ENCODE peak calls at places on chromosomes 12 and 14, in six cellular contexts. P, T, A, N, U and H are unnamed samples. For H3K79me2, the result is how much of the 10 kb centered on the place peaks cover.

GRCh38 chr14:22900088-22900799 is 17.2 kb downstream of the REM2 start:
- DNase-seq in T (peak), U (peak), A (peak), N (peak), P (peak), H (peak)

GRCh38 chr14:81416233-81416927 is 16.3 kb upstream of the STON2 start:
- DNase-seq in N (no peak), T (no peak), P (no peak), U (no peak), A (no peak), H (no peak)

GRCh38 chr12:58415716-58416115 is 474.3 kb downstream of the ATP23 start:
- DNase-seq in T (no peak), N (no peak), U (no peak), P (peak), A (peak), H (no peak)

GRCh38 chr14:23284654-23285529 is 1.0 kb downstream of the HOMEZ start:
- DNase-seq in U (peak), P (peak), T (no peak), A (no peak), N (no peak), H (peak)

GRCh38 chr12:20528208-20528607 is 159.9 kb downstream of the PDE3A start:
- DNase-seq in P (no peak), U (no peak), T (no peak), A (no peak), N (no peak), H (no peak)

GRCh38 chr14:94671870-94672444 is 59.8 kb downstream of the SERPINA3 start:
- DNase-seq in P (no peak), T (peak), U (no peak), A (peak), N (no peak), H (no peak)

GRCh38 chr14:56570295-56570694 is 9.3 kb upstream of the TMEM260 start:
- DNase-seq in T (no peak), N (no peak), P (no peak), A (peak), U (no peak), H (no peak)

GRCh38 chr12:42690264-42690663 is 100.7 kb upstream of the PRICKLE1 start:
- DNase-seq in T (no peak), U (no peak), N (no peak), A (no peak), P (no peak), H (no peak)

GRCh38 chr12:127280393-127281275 is 986.3 kb upstream of the TMEM132C start:
- DNase-seq in A (peak), P (peak), T (no peak), N (peak), U (no peak), H (peak)

GRCh38 chr14:96203635-96204034 is 1.0 kb upstream of the BDKRB2 start:
- DNase-seq in N (no peak), P (no peak), T (no peak), A (no peak), U (peak), H (peak)

GRCh38 chr14:104425763-104426691 is 153.5 kb upstream of the C14orf180 start:
- DNase-seq in A (no peak), P (no peak), U (no peak), N (no peak), T (no peak), H (no peak)

GRCh38 chr12:3838065-3838464 is 35.1 kb downstream of the PARP11 start:
- DNase-seq in A (no peak), T (no peak), P (no peak), N (no peak), U (no peak), H (no peak)

GRCh38 chr14:100725587-100726387 is 905 bp upstream of the DLK1 start:
- DNase-seq in N (no peak), U (no peak), P (no peak), T (no peak), A (no peak), H (no peak)

GRCh38 chr14:69848903-69849391 is 30.3 kb upstream of the SMOC1 start:
- DNase-seq in U (no peak), N (no peak), T (no peak), P (no peak), A (no peak), H (no peak)

GRCh38 chr12:1318327-1319031 is 275.9 kb downstream of the FBXL14 start:
- DNase-seq in P (peak), A (peak), N (no peak), U (peak), T (peak), H (peak)

GRCh38 chr14:78253986-78254385 is 83.8 kb downstream of the NRXN3 start:
- DNase-seq in T (peak), P (peak), A (no peak), N (no peak), U (peak), H (peak)

DNA sequence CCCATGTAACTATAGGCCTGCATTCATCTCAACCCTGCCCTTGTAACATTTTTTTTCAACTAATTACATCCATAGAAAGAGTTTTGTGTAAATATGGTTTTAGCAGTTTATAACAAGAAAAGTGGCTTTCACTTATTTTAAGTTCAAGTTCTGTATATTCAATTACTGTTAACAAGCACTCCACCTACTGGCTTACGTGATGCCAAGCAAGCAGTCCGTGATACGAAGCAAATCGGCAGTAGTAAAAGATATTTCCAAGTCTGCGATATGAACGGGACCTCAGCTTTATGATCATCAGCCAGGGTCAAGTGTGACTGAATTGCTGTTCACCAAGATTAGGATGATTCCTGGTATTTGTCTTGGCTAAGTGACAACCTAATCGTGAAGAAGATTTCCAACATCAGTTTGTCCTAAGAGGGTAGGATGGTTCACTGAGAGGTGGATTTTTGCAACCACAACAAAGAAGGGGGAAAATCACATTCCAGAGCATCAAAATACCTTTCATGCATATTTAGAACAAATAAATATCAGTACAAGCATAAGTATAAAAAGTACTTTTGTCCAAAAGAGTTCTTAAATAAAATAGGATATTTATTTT is 456.2 kb downstream of the FOXG1 start:
- DNase-seq in U (peak), P (peak), A (no peak), N (peak), T (peak), H (no peak)
- H3K4me2 ChIP-seq in U (peak), P (peak), A (no peak), N (no peak), T (peak), H (no peak)

DNA sequence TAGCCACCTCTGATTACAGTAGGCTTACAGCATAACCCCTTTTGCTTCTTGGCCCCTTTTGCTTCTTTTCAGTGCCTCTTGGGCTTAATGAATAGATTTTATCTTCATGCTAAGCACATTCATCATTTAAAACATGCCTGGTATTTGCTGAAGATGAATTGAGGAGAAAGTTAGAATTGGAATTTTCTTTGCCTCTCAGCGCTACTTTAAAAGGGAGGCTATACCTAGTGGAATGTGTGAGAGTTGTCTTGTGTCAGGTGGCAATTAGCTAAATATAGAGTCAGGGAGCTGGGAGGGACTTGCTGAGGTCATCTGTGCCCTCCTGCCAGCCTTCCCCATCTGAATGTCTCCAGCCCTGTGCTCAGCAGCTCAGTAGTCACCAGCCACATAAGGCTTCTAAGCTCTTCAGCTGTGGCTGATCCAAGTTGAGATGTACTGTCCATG is 132.2 kb downstream of the SAMD4A start:
- DNase-seq in P (peak), A (no peak), U (peak), T (no peak), N (no peak), H (no peak)
- H3K79me2 ChIP-seq in P (half or more), A (under half), U (half or more), T (under half), N (half or more), H (under half)

GRCh38 chr12:130212384-130212783 is 50.1 kb downstream of the FZD10 start:
- DNase-seq in P (no peak), A (no peak), N (no peak), T (no peak), U (no peak), H (no peak)
- H3K4me2 ChIP-seq in P (no peak), A (no peak), N (no peak), T (no peak), U (no peak), H (no peak)

DNA sequence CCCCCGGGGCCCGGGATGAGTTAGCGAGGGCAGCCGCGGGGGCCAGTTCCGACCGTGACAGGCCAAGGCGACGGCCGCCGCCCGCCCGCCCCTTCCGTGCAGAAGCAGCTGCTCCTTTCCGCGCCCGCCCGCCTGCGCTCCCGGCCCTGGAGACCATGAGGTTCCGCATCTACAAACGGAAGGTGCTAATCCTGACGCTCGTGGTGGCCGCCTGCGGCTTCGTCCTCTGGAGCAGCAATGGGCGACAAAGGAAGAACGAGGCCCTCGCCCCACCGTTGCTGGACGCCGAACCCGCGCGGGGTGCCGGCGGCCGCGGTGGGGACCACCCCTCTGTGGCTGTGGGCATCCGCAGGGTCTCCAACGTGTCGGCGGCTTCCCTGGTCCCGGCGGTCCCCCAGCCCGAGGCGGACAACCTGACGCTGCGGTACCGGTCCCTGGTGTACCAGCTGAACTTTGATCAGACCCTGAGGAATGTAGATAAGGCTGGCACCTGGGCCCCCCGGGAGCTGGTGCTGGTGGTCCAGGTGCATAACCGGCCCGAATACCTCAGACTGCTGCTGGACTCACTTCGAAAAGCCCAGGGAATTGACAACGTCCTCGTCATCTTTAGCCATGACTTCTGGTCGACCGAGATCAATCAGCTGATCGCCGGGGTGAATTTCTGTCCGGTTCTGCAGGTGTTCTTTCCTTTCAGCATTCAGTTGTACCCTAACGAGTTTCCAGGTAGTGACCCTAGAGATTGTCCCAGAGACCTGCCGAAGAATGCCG is 699 bp downstream of the MGAT2 start:
- DNase-seq in P (peak), T (peak), U (peak), N (peak), A (peak), H (no peak)
- H3K79me2 ChIP-seq in P (half or more), T (half or more), U (half or more), N (half or more), A (half or more), H (half or more)

GRCh38 chr12:46210835-46211439 is 57.9 kb downstream of the SLC38A1 start:
- DNase-seq in T (no peak), U (peak), A (no peak), N (no peak), P (no peak), H (no peak)

GRCh38 chr12:46212108-46212982 is 56.5 kb downstream of the SLC38A1 start:
- DNase-seq in U (no peak), N (no peak), P (peak), A (no peak), T (no peak), H (no peak)

GRCh38 chr12:46218509-46219095 is 50.2 kb downstream of the SLC38A1 start:
- DNase-seq in N (no peak), T (peak), A (no peak), U (no peak), P (no peak), H (peak)

GRCh38 chr12:46217686-46218508 is 50.9 kb downstream of the SLC38A1 start:
- DNase-seq in A (no peak), P (no peak), U (no peak), N (no peak), T (no peak), H (no peak)

GRCh38 chr12:46214668-46215429 is 54.0 kb downstream of the SLC38A1 start:
- DNase-seq in N (no peak), U (peak), A (no peak), T (no peak), P (no peak), H (no peak)
- H3K4me2 ChIP-seq in N (no peak), U (no peak), A (no peak), T (no peak), P (no peak), H (no peak)